ENCODE peak calls at places on chromosomes 5 and 9, in four cellular contexts. J is IMR-90, D is neuronal stem cell, M is mesenchymal stem cell. S is an unnamed sample.

GRCh38 chr5:3678801-3679200 is 83.2 kb downstream of the IRX1 start:
- DNase-seq in J (no peak), M (no peak), D (no peak), S (no peak)

GRCh38 chr9:94065535-94065961 is 18.7 kb upstream of the PTPDC1 start:
- DNase-seq in J (peak), M (peak), D (peak), S (peak)

GRCh38 chr5:116406306-116407041 is 168.1 kb downstream of the SEMA6A start:
- DNase-seq in J (no peak), M (no peak), D (no peak), S (no peak)

GRCh38 chr5:124889522-124889828 is 143.0 kb upstream of the ZNF608 start:
- DNase-seq in D (no peak), J (no peak), M (no peak), S (no peak)

GRCh38 chr9:18542837-18543405 is 69.0 kb downstream of the ADAMTSL1 start:
- DNase-seq in M (peak), D (no peak), J (peak), S (no peak)

GRCh38 chr5:107794731-107795130 is 124.0 kb upstream of the EFNA5 start:
- DNase-seq in D (no peak), M (no peak), J (no peak), S (no peak)

GRCh38 chr5:170407062-170407461 is 17.9 kb upstream of the KCNMB1 start:
- DNase-seq in M (no peak), J (no peak), D (no peak), S (no peak)

GRCh38 chr5:158124606-158125316 is 265.8 kb upstream of the CLINT1 start:
- DNase-seq in M (no peak), J (no peak), D (no peak), S (no peak)

GRCh38 chr5:131377785-131378325 is 114.0 kb downstream of the CDC42SE2 start:
- DNase-seq in J (peak), D (no peak), M (peak), S (no peak)

GRCh38 chr9:99059074-99059894 is 45.6 kb upstream of the TGFBR1 start:
- DNase-seq in M (peak), D (no peak), J (no peak), S (no peak)

GRCh38 chr5:139711852-139712171 is 63.7 kb downstream of the CXXC5 start:
- DNase-seq in D (no peak), M (no peak), J (no peak), S (no peak)

GRCh38 chr9:31519826-31520225 is 864.6 kb upstream of the ACO1 start:
- DNase-seq in J (no peak), M (no peak), D (no peak), S (no peak)

GRCh38 chr9:98950262-98950661 is 6.6 kb downstream of the COL15A1 start:
- DNase-seq in D (no peak), J (no peak), M (no peak), S (no peak)

GRCh38 chr5:73625905-73626811 is at the start of gene ARHGEF28:
- DNase-seq in M (peak), D (peak), J (peak), S (peak)

GRCh38 chr5:62340392-62340791 is 34.4 kb downstream of the KIF2A start:
- DNase-seq in M (peak), J (peak), D (no peak), S (no peak)

GRCh38 chr5:39395521-39395920 is 29.3 kb downstream of the DAB2 start:
- DNase-seq in D (no peak), M (peak), J (peak), S (no peak)

GRCh38 chr5:164302533-164303235 is 797.3 kb downstream of the MAT2B start:
- DNase-seq in M (peak), J (peak), D (no peak), S (no peak)

GRCh38 chr5:133404724-133405123 is 207.6 kb downstream of the FSTL4 start:
- DNase-seq in D (no peak), M (no peak), J (no peak), S (peak)

GRCh38 chr5:53288511-53288910 is 179.0 kb upstream of the MOCS2 start:
- DNase-seq in M (no peak), J (no peak), D (no peak), S (no peak)

GRCh38 chr5:169343761-169344160 is 42.8 kb upstream of the SLIT3 start:
- DNase-seq in D (no peak), J (no peak), M (no peak), S (no peak)

GRCh38 chr5:88144219-88145040 is 124.2 kb downstream of the TMEM161B start:
- DNase-seq in M (no peak), J (no peak), D (peak), S (peak)

GRCh38 chr5:73963021-73963420 is 337.0 kb downstream of the ARHGEF28 start:
- DNase-seq in M (no peak), J (no peak), D (no peak), S (no peak)

GRCh38 chr5:38752622-38753021 is 93.2 kb upstream of the OSMR start:
- DNase-seq in M (no peak), J (no peak), D (no peak), S (no peak)

GRCh38 chr9:76905661-76905983 is 292 bp downstream of the PRUNE2 start:
- DNase-seq in D (peak), M (no peak), J (no peak), S (no peak)

GRCh38 chr5:31333475-31333874 is 140.0 kb downstream of the CDH6 start:
- DNase-seq in M (no peak), D (no peak), J (no peak), S (no peak)

GRCh38 chr5:84088996-84089395 is 295.7 kb downstream of the EDIL3 start:
- DNase-seq in M (peak), D (no peak), J (peak), S (no peak)

GRCh38 chr5:32928761-32929160 is 217.6 kb downstream of the NPR3 start:
- DNase-seq in D (no peak), M (no peak), J (peak), S (no peak)

GRCh38 chr9:120985759-120986353 is 59.3 kb upstream of the TRAF1 start:
- DNase-seq in D (peak), J (peak), M (peak), S (no peak)

GRCh38 chr5:175129121-175129520 is 314.9 kb downstream of the DRD1 start:
- DNase-seq in D (no peak), M (no peak), J (no peak), S (no peak)
- H4K91ac ChIP-seq in D (no peak), M (no peak), J (no peak), S (no peak)

GRCh38 chr9:124018731-124019697 is 7.4 kb downstream of the LHX2 start:
- DNase-seq in J (no peak), M (no peak), D (no peak), S (peak)
- H3K23ac ChIP-seq in J (no peak), M (no peak), D (no peak), S (no peak)

DNA sequence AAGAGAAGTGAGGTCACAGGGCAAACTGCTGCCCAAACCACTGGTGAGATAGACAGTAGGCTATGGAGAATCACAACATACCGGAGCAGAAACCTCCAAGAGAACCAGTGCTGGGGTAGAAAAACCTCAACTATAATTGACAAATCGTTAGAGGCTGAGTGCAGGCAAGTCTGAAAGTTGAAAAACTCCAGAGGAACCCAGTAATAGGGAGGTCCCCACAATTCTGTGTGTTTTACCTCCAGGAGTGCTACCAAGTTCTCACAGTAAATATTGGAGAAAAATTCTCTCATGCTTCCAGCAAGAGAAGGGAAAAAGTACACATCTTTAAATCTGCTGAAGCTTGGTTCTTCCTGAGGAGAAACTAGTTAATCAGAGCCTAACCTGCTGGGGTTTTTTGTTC is 299.9 kb downstream of the PDE4D start:
- DNase-seq in D (no peak), J (no peak), M (no peak), S (no peak)
- H2BK120ac ChIP-seq in D (no peak), J (no peak), M (no peak), S (no peak)

GRCh38 chr5:102921341-102922047 is 166.4 kb downstream of the PAM start:
- DNase-seq in J (peak), M (no peak), D (no peak), S (no peak)
- H4K91ac ChIP-seq in J (no peak), M (no peak), D (no peak), S (no peak)

GRCh38 chr5:56908942-56909293 is 478 bp upstream of the SETD9 start:
- DNase-seq in D (peak), J (no peak), M (no peak), S (no peak)

GRCh38 chr5:56910123-56910951 is 941 bp downstream of the SETD9 start:
- DNase-seq in J (no peak), D (no peak), M (no peak), S (no peak)

GRCh38 chr5:56913766-56914165 is 4.4 kb downstream of the SETD9 start:
- DNase-seq in M (no peak), J (no peak), D (no peak), S (no peak)

GRCh38 chr5:56914678-56915077 is 5.3 kb downstream of the SETD9 start:
- DNase-seq in D (no peak), M (no peak), J (no peak), S (no peak)

DNA sequence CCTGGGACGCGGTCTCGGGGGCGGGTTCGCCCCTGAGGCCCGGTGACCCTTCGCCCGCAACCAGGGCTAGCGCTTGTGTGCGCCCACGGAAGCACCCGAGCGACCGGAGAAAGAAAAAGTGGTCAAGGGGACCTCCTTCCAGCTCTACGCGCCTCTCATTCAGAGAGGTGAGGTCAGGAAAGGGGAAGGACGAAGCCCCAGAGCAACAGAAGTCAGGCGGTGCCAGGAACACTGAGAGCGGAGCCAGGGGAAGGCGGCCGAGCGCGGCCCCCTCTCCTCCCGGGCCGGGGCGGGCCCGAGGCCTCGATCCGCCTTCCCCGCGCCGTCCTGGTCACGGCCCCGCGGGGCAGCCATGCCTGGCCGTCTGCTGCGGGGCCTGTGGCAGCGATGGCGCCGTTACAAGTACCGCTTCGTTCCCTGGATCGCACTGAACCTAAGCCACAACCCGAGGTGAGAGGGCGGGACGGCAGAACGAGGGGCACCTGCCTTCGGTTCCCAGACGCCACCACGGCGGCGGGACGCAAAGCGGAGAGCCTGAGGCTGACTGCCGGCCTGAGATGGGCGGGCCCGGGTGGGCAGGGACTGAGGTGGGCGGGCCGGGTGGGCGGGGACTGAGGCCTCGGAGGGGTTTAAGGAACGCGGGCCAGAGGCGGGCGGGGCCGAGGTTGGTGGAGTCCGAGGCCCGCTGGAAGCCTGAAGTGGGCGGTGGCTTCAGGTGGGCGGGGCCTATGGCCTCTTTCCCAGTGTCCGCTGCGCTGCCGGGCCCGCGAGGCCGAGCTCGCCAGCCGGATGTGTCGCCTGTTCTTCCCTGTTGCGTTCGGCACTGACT is at the start of gene SETD9:
- DNase-seq in M (peak), J (peak), D (peak), S (peak)
- H3K23ac ChIP-seq in M (no peak), J (peak), D (peak), S (no peak)

GRCh38 chr5:159406571-159406970 is 76.3 kb upstream of the IL12B start:
- DNase-seq in D (no peak), J (no peak), M (no peak), S (no peak)

GRCh38 chr5:159405611-159406031 is 75.3 kb upstream of the IL12B start:
- DNase-seq in J (no peak), D (no peak), M (no peak), S (no peak)

GRCh38 chr5:159402871-159403270 is 72.6 kb upstream of the IL12B start:
- DNase-seq in D (no peak), J (no peak), M (no peak), S (no peak)

GRCh38 chr5:159403906-159404641 is 73.8 kb upstream of the IL12B start:
- DNase-seq in M (no peak), D (no peak), J (no peak), S (no peak)

GRCh38 chr5:159402328-159402727 is 72.0 kb upstream of the IL12B start:
- DNase-seq in M (no peak), D (no peak), J (no peak), S (no peak)
- H2BK120ac ChIP-seq in M (no peak), D (no peak), J (no peak), S (no peak)

DNA sequence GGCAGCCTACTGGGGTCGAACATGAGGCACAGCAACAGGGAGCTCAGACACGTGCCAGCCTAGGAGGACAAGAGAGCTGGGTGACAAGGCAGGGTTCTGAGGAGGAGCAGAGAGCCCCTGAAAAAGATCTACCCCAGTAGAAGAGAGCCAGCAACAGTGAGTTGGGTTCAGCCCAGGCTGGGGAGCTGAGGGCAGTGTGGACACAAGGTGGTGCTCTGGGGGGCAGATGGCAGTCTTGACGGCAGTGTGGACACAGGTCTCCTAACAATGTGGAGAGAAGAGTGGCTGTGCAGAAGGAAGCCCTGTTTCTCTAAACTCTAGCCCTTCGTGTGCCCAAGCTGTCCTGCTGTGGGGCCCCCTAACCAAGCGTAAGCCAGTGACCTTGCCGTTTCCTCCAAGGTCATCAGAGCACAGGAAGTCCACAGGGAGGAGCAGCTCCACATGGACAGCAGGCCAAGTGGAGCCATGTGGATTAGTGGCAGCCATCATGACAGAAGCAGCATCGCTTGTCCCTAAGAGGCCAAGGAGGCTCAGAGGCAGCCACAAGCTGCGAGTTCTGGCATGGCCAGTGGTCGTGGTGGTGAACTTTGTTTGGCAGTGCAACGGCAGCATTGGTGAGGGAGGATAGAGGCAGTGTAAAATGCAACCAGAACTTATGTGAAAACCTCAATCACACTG is 25.1 kb upstream of the LMX1B start:
- DNase-seq in J (no peak), M (no peak), D (no peak), S (no peak)
- H4K91ac ChIP-seq in J (no peak), M (no peak), D (no peak), S (no peak)

GRCh38 chr5:150774145-150774544 is 4.4 kb upstream of the SMIM3 start:
- DNase-seq in D (no peak), M (peak), J (peak), S (no peak)
- H3K23ac ChIP-seq in D (no peak), M (no peak), J (no peak), S (no peak)

GRCh38 chr5:100691085-100691484 is 155.9 kb downstream of the FAM174A start:
- DNase-seq in D (no peak), J (no peak), M (no peak), S (no peak)
- H2BK120ac ChIP-seq in D (no peak), J (no peak), M (no peak), S (no peak)